ENCODE peak calls at places on chromosomes 3 and 15, in seven cellular contexts. R, Z, Y, W, U, F and B are unnamed samples.

GRCh38 chr3:183537295-183537730 is 18.2 kb downstream of the KLHL6 start:
- DNase-seq in R (peak; percentile 60), Z (no peak), W (peak; percentile 72), Y (no peak), U (no peak), F (no peak), B (no peak)

GRCh38 chr3:154252759-154253638 is 71.3 kb downstream of the DHX36 start:
- DNase-seq in W (peak; percentile 89), R (peak; percentile 87), Y (peak; percentile 96), F (peak; percentile 92), U (peak; percentile 83), Z (peak; percentile 76), B (peak; percentile 89)

GRCh38 chr3:185822957-185823279 is 1.9 kb downstream of the IGF2BP2 start:
- DNase-seq in F (no peak), Y (no peak), U (no peak), W (no peak), R (no peak), Z (no peak), B (no peak)

GRCh38 chr3:19216669-19217337 is 68.5 kb downstream of the KCNH8 start:
- DNase-seq in U (no peak), F (no peak), Z (no peak), W (no peak), R (peak; percentile 23), Y (no peak), B (no peak)

GRCh38 chr15:57510647-57511046 is 81.1 kb upstream of the MYZAP start:
- DNase-seq in U (no peak), R (no peak), F (no peak), Z (no peak), W (peak; percentile 51), Y (no peak), B (no peak)

GRCh38 chr3:183239046-183239445 is 14.0 kb upstream of the B3GNT5 start:
- DNase-seq in U (no peak), F (no peak), R (no peak), Y (no peak), W (no peak), Z (no peak), B (no peak)

GRCh38 chr3:43445820-43446219 is 159.5 kb downstream of the SNRK start:
- DNase-seq in F (no peak), W (no peak), U (no peak), Z (no peak), R (no peak), Y (no peak), B (no peak)

GRCh38 chr15:52503788-52504496 is 24.7 kb downstream of the MYO5A start:
- DNase-seq in Y (no peak), Z (no peak), U (no peak), F (no peak), W (peak; percentile 36), R (no peak), B (no peak)

GRCh38 chr15:58742424-58743160 is 6.9 kb downstream of the ADAM10 start:
- DNase-seq in R (no peak), F (no peak), Y (no peak), Z (no peak), U (no peak), W (no peak), B (no peak)

GRCh38 chr15:84108725-84109124 is 126.8 kb upstream of the GOLGA6L4 start:
- DNase-seq in Y (no peak), W (no peak), F (no peak), Z (no peak), U (no peak), R (no peak), B (no peak)

GRCh38 chr15:84113919-84114318 is 121.7 kb upstream of the GOLGA6L4 start:
- DNase-seq in Z (no peak), Y (no peak), W (no peak), U (no peak), F (no peak), R (no peak), B (no peak)

DNA sequence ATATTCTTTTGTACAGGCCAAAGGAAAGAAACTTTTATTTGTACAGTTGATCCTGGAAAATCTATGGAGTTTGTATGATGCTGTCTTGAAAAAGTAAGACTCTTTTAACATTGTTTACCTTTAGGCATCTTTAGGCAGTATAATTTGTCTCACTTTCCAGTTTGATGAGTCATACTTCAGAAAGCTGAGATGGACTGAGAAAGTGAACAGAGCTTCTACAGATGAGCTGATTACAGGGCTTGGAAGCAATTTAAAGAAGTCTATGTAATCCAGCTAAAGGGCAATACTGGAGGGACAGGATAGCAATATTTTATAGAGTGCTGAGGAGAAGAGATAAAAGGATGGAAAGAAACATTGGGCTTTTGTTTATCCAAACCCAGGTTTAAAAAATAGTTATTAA is 123.5 kb upstream of the GOLGA6L4 start:
- DNase-seq in W (peak; percentile 4), Y (no peak), R (no peak), F (no peak), Z (no peak), U (no peak), B (no peak)
- H3K4me1 ChIP-seq in W (no peaks in the 10 kb centered on the region), Y (peaks cover 22% of the 10 kb centered on the region), R (no peaks in the 10 kb centered on the region), F (no peaks in the 10 kb centered on the region), Z (no peaks in the 10 kb centered on the region), U (no peaks in the 10 kb centered on the region), B (no peaks in the 10 kb centered on the region)

DNA sequence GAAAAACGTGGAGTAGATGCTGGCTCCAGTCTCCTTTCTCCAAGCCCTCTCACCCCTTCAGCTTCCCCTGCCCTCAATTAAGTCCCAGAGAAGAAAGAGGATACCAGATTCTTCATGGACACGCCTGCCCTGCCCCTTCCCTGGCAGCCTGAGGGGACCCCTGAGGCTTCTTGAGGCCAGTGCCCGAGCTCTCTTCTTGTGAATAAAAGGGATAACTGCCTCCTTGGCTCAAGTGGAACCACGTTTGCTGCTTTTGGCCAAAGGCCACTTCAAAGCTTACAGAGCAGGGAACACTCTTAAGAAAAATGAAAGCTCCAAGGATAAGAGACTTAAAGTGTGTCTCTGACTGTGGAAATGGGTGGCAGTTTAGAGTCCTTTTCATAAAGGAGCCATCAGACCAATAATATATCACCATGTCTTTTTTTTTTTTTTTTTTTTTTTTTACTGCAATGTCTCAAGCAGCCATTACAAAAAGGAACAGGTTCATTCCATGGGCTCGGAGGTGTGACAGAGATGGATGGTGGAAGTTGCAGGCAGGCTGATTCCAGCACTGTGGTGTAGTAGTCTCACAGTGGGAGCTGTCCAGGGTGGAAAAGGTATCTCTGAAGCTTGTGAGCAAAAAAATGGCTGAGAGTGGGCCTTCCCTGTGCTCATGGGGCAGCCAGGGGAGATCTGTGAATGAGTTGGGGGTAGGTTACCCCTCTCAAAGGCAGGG is 108.8 kb downstream of the SEMA5B start:
- DNase-seq in F (no peak), W (peak; percentile 29), U (no peak), Z (no peak), R (no peak), Y (no peak), B (no peak)
- H3K27me3 ChIP-seq in F (no peaks in the 10 kb centered on the region), W (peaks cover 65% of the 10 kb centered on the region), U (peaks cover 13% of the 10 kb centered on the region), Z (peaks cover 51% of the 10 kb centered on the region), R (no peaks in the 10 kb centered on the region), Y (peaks cover 15% of the 10 kb centered on the region), B (no peaks in the 10 kb centered on the region)

GRCh38 chr3:111332488-111333095 is 209.4 kb upstream of the CD96 start:
- DNase-seq in W (no peak), F (no peak), Z (no peak), R (no peak), Y (no peak), U (no peak), B (no peak)
- H3K4me3 ChIP-seq in W (no peak overlapping the region), F (no peak overlapping the region), Z (no peak overlapping the region), R (no peak overlapping the region), Y (no peak overlapping the region), U (no peak overlapping the region), B (no peak overlapping the region)

DNA sequence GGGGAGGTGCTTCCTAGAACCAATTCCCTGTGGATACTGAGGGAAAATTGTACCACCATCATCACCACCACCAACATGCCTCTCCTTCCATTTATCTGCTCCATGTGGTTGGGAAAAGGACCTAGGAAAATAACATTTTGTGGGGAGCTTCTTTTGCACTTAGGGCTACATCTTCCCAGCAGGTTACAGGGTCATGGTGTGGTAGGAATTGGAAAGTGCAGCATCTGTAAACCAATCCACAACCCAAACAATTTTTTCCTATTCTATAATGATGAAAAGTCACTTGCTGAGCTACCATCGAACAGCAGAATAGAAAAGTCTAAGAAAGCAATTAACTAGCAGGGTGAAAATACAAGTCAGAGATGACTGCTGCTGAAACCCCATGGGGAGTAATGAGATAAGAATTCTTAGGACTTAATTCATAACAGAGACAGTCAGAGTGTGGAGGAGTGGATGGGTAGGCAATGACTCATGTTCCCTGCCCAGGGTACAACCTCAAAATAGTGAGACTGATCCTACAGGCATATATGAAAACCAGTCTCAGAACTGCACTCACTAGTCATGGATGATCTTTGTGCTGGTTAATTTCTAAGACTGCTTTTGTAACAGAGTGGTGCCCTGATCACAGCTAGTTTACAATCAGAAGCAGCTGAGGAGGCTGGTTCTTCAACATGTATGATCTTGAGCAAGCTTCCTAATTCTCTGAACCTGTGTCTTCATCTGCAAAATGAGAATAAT is 38.1 kb upstream of the LEKR1 start:
- DNase-seq in F (no peak), Y (no peak), Z (peak; percentile 62), U (no peak), R (no peak), W (peak; percentile 88), B (no peak)
- H3K4me1 ChIP-seq in F (no peaks in the 10 kb centered on the region), Y (peaks cover 6% of the 10 kb centered on the region), Z (peaks cover 3% of the 10 kb centered on the region), U (no peaks in the 10 kb centered on the region), R (no peaks in the 10 kb centered on the region), W (peaks cover 34% of the 10 kb centered on the region), B (peaks cover 12% of the 10 kb centered on the region)